ENCODE peak calls at places on chromosomes 2 and 18, in six cellular contexts. L is sigmoid colon, V is stomach, A is prostate gland, K is HCT116, C is breast epithelium. W is an unnamed sample.

GRCh38 chr2:133200684-133201421 is 367.4 kb downstream of the NCKAP5 start:
- DNase-seq in L (no peak), V (no peak), A (no peak), K (peak), C (no peak), W (no peak)

GRCh38 chr2:215161301-215161829 is 22.9 kb upstream of the ABCA12 start:
- DNase-seq in L (no peak), V (no peak), A (no peak), K (no peak), C (no peak), W (no peak)

GRCh38 chr18:58362027-58362575 is 266.8 kb downstream of the ALPK2 start:
- DNase-seq in L (peak), V (no peak), A (no peak), K (no peak), C (no peak), W (peak)

GRCh38 chr2:172082105-172082943 is 3.0 kb upstream of the DLX1 start:
- DNase-seq in L (no peak), V (no peak), A (no peak), K (no peak), C (no peak), W (no peak)

GRCh38 chr18:57035590-57035989 is 111.3 kb upstream of the BOD1L2 start:
- DNase-seq in L (no peak), V (no peak), A (no peak), K (no peak), C (no peak), W (peak)

GRCh38 chr2:217954971-217955740 is 47.6 kb downstream of the TNS1 start:
- DNase-seq in L (peak), V (peak), A (no peak), K (no peak), C (no peak), W (no peak)

GRCh38 chr2:1544478-1545069 is 131.3 kb downstream of the TPO start:
- DNase-seq in L (no peak), V (no peak), A (no peak), K (no peak), C (no peak), W (no peak)

GRCh38 chr2:45748239-45748638 is 96.8 kb downstream of the PRKCE start:
- DNase-seq in L (no peak), V (no peak), A (no peak), K (no peak), C (no peak), W (no peak)

GRCh38 chr2:19776941-19777514 is 124.8 kb downstream of the TTC32 start:
- DNase-seq in L (no peak), V (no peak), A (no peak), K (no peak), C (no peak), W (no peak)

GRCh38 chr18:53715243-53715853 is 509.1 kb downstream of the MBD2 start:
- DNase-seq in L (no peak), V (no peak), A (no peak), K (no peak), C (no peak), W (no peak)

GRCh38 chr2:54417577-54417976 is 38.5 kb upstream of the SPTBN1 start:
- DNase-seq in L (no peak), V (no peak), A (no peak), K (no peak), C (no peak), W (no peak)

GRCh38 chr2:181680937-181681811 is 857 bp upstream of the NEUROD1 start:
- DNase-seq in L (no peak), V (no peak), A (no peak), K (no peak), C (no peak), W (no peak)

GRCh38 chr18:78228974-78229373 is 750.6 kb upstream of the SALL3 start:
- DNase-seq in L (no peak), V (no peak), A (no peak), K (no peak), C (no peak), W (no peak)

GRCh38 chr2:188599140-188599539 is 307.5 kb downstream of the GULP1 start:
- DNase-seq in L (no peak), V (no peak), A (no peak), K (no peak), C (no peak), W (no peak)

GRCh38 chr2:17995594-17995993 is 117.1 kb downstream of the KCNS3 start:
- DNase-seq in L (no peak), V (no peak), A (no peak), K (no peak), C (no peak), W (no peak)

GRCh38 chr2:24771099-24771498 is 22.1 kb downstream of the PTRHD1 start:
- DNase-seq in L (no peak), V (no peak), A (no peak), K (no peak), C (no peak), W (no peak)

GRCh38 chr2:67085146-67085545 is 312.0 kb upstream of the ETAA1 start:
- DNase-seq in L (no peak), V (no peak), A (no peak), K (no peak), C (no peak), W (no peak)

GRCh38 chr18:67519582-67519981 is 3.1 kb upstream of the DSEL start:
- DNase-seq in L (no peak), V (no peak), A (no peak), K (no peak), C (no peak), W (no peak)

GRCh38 chr2:234958311-234958710 is 6.5 kb downstream of the SH3BP4 start:
- DNase-seq in L (peak), V (no peak), A (no peak), K (no peak), C (no peak), W (no peak)

GRCh38 chr18:47953471-47953931 is 23.0 kb upstream of the SMAD2 start:
- DNase-seq in L (no peak), V (no peak), A (peak), K (no peak), C (peak), W (no peak)

GRCh38 chr18:58541789-58542425 is 87.0 kb downstream of the ALPK2 start:
- DNase-seq in L (no peak), V (no peak), A (no peak), K (peak), C (peak), W (no peak)

GRCh38 chr18:26086959-26087358 is 3.5 kb downstream of the SS18 start:
- DNase-seq in L (no peak), V (no peak), A (no peak), K (no peak), C (no peak), W (no peak)

GRCh38 chr18:26089247-26090129 is 925 bp downstream of the SS18 start:
- DNase-seq in L (no peak), V (no peak), A (peak), K (no peak), C (no peak), W (no peak)

GRCh38 chr18:26090130-26091046 is at the start of gene SS18:
- DNase-seq in L (peak), V (peak), A (peak), K (peak), C (peak), W (peak)

GRCh38 chr18:26088482-26088881 is 1.9 kb downstream of the SS18 start:
- DNase-seq in L (no peak), V (no peak), A (no peak), K (no peak), C (no peak), W (no peak)

DNA sequence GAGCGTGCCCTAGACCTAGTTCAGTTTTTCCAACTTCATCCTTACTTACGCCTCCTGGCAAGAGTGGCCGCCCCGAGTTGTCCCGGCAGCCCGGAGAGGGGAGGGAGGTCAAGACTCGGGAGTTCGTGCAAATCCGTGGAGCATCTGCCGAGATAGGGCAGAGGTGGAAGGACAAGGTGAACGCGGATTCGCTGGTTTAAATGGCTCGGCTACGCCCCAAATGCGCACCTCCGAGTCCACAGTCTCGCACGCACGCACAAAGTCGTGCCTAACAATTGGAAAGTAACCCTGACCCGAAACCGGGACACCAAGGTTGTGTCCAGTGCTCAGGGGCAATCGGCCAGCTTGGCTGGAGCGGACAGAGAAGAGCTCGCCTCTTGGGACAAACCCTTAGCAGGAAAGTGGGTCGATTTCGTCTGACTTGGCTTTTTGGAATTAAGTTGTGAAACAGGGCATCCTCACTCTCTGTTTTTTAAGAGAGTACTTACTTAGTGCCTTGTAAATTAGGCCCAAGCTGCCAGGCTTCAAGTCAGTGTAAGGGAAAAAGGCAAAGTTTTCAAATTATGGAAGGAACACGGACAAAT is 726 bp upstream of the SS18 start:
- DNase-seq in L (peak), V (peak), A (no peak), K (peak), C (no peak), W (peak)
- TF ChIP-seq POLR2AphosphoS5 in L (no peak), V (no peak), A (no peak), K (no peak), C (no peak), W (no peak)

DNA sequence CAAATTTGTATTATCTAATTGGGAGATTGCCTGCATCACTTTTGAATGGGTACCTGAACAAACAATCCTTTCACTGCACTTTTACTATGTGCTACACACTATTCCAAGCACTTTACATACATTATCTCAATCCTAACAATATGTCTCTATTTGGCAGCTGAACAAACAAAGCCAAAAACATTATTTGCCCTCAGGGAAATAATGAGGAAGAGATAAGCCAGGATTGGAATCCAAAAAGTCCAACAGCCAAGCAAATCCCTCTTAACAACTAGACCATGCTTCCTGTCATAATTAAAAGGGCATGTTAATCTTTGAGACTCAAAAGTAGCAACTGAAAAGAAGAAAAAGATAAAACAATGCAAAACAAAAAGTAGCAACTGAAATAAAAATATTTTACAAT is 32.1 kb downstream of the RPRD1A start:
- DNase-seq in L (no peak), V (no peak), A (no peak), K (no peak), C (no peak), W (no peak)
- TF ChIP-seq POLR2A in L (no peak), V (no peak), A (no peak), K (no peak), C (no peak), W (no peak)

GRCh38 chr2:231160701-231161100 is 35.9 kb upstream of the HTR2B start:
- DNase-seq in L (no peak), V (no peak), A (no peak), K (no peak), C (no peak), W (no peak)

GRCh38 chr2:231163011-231163410 is 35.4 kb upstream of the ARMC9 start:
- DNase-seq in L (no peak), V (no peak), A (no peak), K (no peak), C (no peak), W (no peak)

GRCh38 chr2:231159306-231159705 is 34.5 kb upstream of the HTR2B start:
- DNase-seq in L (no peak), V (no peak), A (no peak), K (no peak), C (no peak), W (no peak)

GRCh38 chr2:231161252-231162035 is 36.6 kb upstream of the HTR2B start:
- DNase-seq in L (no peak), V (no peak), A (no peak), K (no peak), C (no peak), W (no peak)

DNA sequence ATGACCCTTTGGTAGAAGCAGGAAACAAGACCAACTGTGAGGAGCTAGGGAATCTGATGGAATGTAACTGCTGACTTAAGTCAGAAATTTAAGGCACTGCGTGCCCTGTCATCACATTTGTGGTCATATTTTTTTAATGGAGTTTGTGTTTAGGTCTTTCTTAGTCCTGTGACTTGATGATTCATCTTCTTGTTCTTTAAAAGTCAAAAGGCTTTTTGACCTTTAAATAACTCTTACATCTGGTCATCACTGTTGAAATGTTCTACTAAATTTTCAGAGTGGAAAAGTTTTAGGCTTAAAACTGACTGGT is 36.4 kb upstream of the ARMC9 start:
- DNase-seq in L (no peak), V (no peak), A (no peak), K (no peak), C (no peak), W (no peak)
- TF ChIP-seq POLR2AphosphoS5 in L (peak), V (no peak), A (peak), K (no peak), C (no peak), W (no peak)

DNA sequence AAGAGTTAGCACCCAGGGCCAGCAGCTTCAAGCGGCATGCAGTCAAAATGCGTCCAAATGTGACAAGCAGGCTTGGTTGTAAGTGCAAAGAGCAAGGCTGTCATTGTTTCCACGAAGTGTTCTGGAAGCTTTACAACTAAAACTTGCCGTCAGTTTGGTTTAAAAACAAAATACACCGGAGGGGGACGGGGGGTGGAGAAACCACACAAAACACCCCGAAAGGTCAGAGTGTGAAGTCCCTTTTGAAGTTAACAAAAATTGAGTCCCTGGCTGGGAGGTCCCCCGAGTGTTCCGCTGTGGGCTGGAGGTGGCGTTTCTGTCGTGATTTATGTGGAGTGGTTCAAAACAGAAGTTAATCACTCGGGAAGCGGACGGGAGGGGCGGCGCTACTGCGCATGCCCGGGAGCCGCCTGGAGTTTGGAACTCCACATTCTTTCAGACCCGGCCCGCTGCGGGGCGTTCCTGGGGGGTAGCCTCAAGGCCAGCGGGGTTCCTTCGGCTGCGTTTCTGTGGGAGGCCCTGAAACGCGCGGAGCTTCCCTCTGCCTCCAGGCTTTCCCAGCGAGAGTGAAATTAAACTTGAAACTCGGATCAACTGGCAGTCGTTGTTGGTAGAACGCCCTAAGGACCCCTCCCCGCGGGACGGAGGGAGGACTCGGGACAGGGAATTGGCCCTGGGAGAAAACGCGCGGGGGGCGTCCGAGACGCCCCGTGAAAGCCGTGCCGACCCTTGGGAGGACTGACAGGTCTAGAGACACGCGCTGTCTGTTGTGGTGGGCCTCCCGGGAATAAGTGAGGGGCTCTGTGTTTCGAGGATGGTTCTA is 1.4 kb downstream of the TGIF1 start:
- DNase-seq in L (peak), V (peak), A (peak), K (no peak), C (peak), W (peak)
- TF ChIP-seq POLR2A in L (peak), V (peak), A (peak), K (peak), C (peak), W (peak)

DNA sequence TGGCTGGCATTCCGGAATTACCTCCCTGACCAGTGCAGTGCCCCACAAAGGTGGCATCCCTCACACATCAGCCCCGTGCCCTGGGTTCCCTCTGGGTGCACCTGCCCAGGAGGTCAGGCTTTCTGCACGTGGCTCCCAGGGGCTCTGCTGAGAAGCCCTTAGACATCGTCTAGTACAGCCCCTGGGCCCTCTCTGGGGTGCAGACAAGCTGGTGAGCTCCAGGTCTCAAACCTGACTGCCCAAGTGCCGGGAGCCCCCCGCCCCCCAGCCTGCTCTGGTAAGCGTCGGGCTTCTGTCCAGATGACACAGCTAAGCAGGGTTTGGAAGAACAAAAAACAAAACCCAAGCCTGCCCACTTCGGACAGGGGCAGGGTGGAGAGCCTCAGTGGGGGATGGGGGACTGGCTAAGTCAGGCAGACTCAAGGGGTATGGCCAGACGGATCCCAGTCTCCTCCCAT is 20.2 kb downstream of the TWIST2 start:
- DNase-seq in L (peak), V (no peak), A (no peak), K (no peak), C (no peak), W (no peak)
- TF ChIP-seq POLR2AphosphoS5 in L (no peak), V (no peak), A (no peak), K (no peak), C (no peak), W (no peak)